ENCODE peak calls at places on chromosome 3, in ten cellular contexts. Z, H, L, U, C, M, X, T, V and E are unnamed samples.

GRCh38 chr3:66439666-66440344 is 61.0 kb downstream of the LRIG1 start:
- DNase-seq in L (no peak), T (no peak), U (no peak), M (no peak), X (no peak), V (no peak), Z (no peak), C (no peak), H (no peak), E (no peak)

GRCh38 chr3:145865329-145865904 is 295.6 kb downstream of the PLOD2 start:
- DNase-seq in L (no peak), U (no peak), V (no peak), C (no peak), M (no peak), Z (no peak), H (no peak), T (no peak), X (no peak), E (no peak)

GRCh38 chr3:112671930-112672715 is 31.2 kb upstream of the CCDC80 start:
- DNase-seq in M (no peak), C (no peak), V (no peak), X (no peak), Z (peak), H (no peak), U (no peak), L (peak), T (no peak), E (peak)

GRCh38 chr3:56864090-56864489 is 62.3 kb upstream of the ARHGEF3 start:
- DNase-seq in L (no peak), Z (no peak), V (peak), H (no peak), X (no peak), T (no peak), U (no peak), C (no peak), M (no peak), E (no peak)

GRCh38 chr3:193981534-193981933 is 154.4 kb upstream of the HES1 start:
- DNase-seq in T (no peak), U (no peak), H (no peak), C (no peak), Z (no peak), X (no peak), L (no peak), M (no peak), V (no peak), E (no peak)

GRCh38 chr3:12351145-12351544 is 62.3 kb downstream of the PPARG start:
- DNase-seq in C (no peak), X (no peak), V (no peak), U (no peak), H (no peak), Z (no peak), L (no peak), T (no peak), M (no peak), E (no peak)

GRCh38 chr3:57068437-57069089 is 8.1 kb downstream of the SPATA12 start:
- DNase-seq in U (peak), V (no peak), H (peak), M (peak), L (no peak), Z (peak), C (no peak), T (peak), X (no peak), E (peak)

GRCh38 chr3:42780892-42781700 is 8.0 kb upstream of the CCDC13 start:
- DNase-seq in M (no peak), L (peak), T (peak), X (peak), V (no peak), H (no peak), Z (peak), U (no peak), C (no peak), E (peak)

GRCh38 chr3:14947886-14948608 is 664 bp downstream of the NR2C2 start:
- DNase-seq in X (peak), V (peak), M (peak), L (peak), Z (peak), C (peak), T (peak), U (peak), H (peak), E (peak)

GRCh38 chr3:186922790-186923189 is 7.5 kb upstream of the ST6GAL1 start:
- DNase-seq in C (no peak), Z (no peak), H (no peak), L (no peak), U (no peak), M (no peak), T (no peak), V (no peak), X (no peak), E (no peak)

GRCh38 chr3:179177611-179178010 is 29.5 kb downstream of the PIK3CA start:
- DNase-seq in M (no peak), C (no peak), Z (no peak), L (no peak), U (no peak), X (no peak), T (no peak), H (no peak), V (no peak), E (no peak)

GRCh38 chr3:169812844-169813677 is at the start of the genes LRRC34 and LRRIQ4:
- DNase-seq in Z (peak), X (peak), V (peak), L (no peak), M (peak), U (peak), C (peak), H (peak), T (no peak), E (peak)